ENCODE peak calls at places on chromosomes 7 and 10, in four cellular contexts. A, N, L and T are unnamed samples.

GRCh38 chr7:16847381-16847860 is 34.4 kb downstream of the AGR3 start:
- DNase-seq in L (no peak), N (peak; percentile 72), A (peak; percentile 74), T (no peak)

GRCh38 chr10:110502851-110503301 is 5.2 kb downstream of the DUSP5 start:
- DNase-seq in L (peak; percentile 78), N (no peak), A (no peak), T (no peak)

GRCh38 chr7:31772211-31772610 is 85.2 kb downstream of the PPP1R17 start:
- DNase-seq in N (no peak), L (no peak), A (no peak), T (no peak)

GRCh38 chr10:74083304-74083703 is 67.3 kb downstream of the AP3M1 start:
- DNase-seq in A (no peak), L (no peak), N (no peak), T (no peak)

GRCh38 chr7:16982640-16983103 is 100.9 kb upstream of the AGR3 start:
- DNase-seq in N (peak; percentile 52), L (no peak), A (no peak), T (no peak)

GRCh38 chr10:99869581-99869980 is 87.1 kb downstream of the ABCC2 start:
- DNase-seq in L (no peak), A (no peak), N (no peak), T (no peak)

GRCh38 chr7:138077809-138078208 is 1.6 kb downstream of the AKR1D1 start:
- DNase-seq in L (peak; percentile 70), N (no peak), A (no peak), T (no peak)

GRCh38 chr10:60142736-60143135 is 236.4 kb upstream of the CCDC6 start:
- DNase-seq in A (no peak), L (no peak), N (no peak), T (no peak)

GRCh38 chr7:39313958-39314357 is 252.2 kb upstream of the YAE1 start:
- DNase-seq in A (no peak), L (peak; percentile 48), N (no peak), T (no peak)

GRCh38 chr7:32591938-32592337 is 96.6 kb downstream of the AVL9 start:
- DNase-seq in L (no peak), A (no peak), N (no peak), T (no peak)

GRCh38 chr7:2921748-2922147 is 77.6 kb upstream of the GNA12 start:
- DNase-seq in A (peak; percentile 25), L (no peak), N (no peak), T (peak; percentile 33)

GRCh38 chr10:115649217-115649616 is 556.1 kb downstream of the ATRNL1 start:
- DNase-seq in L (no peak), A (no peak), N (no peak), T (no peak)

GRCh38 chr10:6396652-6397051 is 183.4 kb downstream of the PRKCQ start:
- DNase-seq in N (no peak), A (no peak), L (no peak), T (no peak)

GRCh38 chr7:104137971-104138370 is 69.8 kb downstream of the ORC5 start:
- DNase-seq in L (no peak), N (no peak), A (no peak), T (no peak)

GRCh38 chr10:43599333-43599732 is 6.9 kb upstream of the ZNF485 start:
- DNase-seq in L (no peak), A (no peak), N (no peak), T (no peak)

GRCh38 chr7:101179117-101179779 is 845 bp downstream of the NAT16 start:
- DNase-seq in N (no peak), A (no peak), L (no peak), T (no peak)

GRCh38 chr7:1940402-1940786 is 270.3 kb downstream of the ELFN1 start:
- DNase-seq in N (peak; percentile 51), A (no peak), L (no peak), T (no peak)

GRCh38 chr7:22173884-22174573 is 182.9 kb downstream of the RAPGEF5 start:
- DNase-seq in A (no peak), L (no peak), N (peak; percentile 42), T (no peak)

GRCh38 chr7:55074008-55074499 is 55.2 kb downstream of the EGFR start:
- DNase-seq in N (peak; percentile 93), L (no peak), A (peak; percentile 93), T (no peak)

GRCh38 chr7:92815412-92815811 is 21.0 kb downstream of the CDK6 start:
- DNase-seq in N (no peak), A (no peak), L (no peak), T (no peak)

GRCh38 chr10:63829020-63829419 is 307.8 kb downstream of the REEP3 start:
- DNase-seq in N (no peak), A (no peak), L (no peak), T (no peak)

GRCh38 chr10:132575320-132576201 is 38.0 kb downstream of the INPP5A start:
- DNase-seq in A (no peak), N (peak; percentile 68), L (peak; percentile 70), T (no peak)

GRCh38 chr7:4862156-4862555 is 326 bp upstream of the PAPOLB start:
- DNase-seq in L (no peak), A (no peak), N (no peak), T (no peak)

GRCh38 chr7:36758879-36759278 is 34.6 kb upstream of the AOAH start:
- DNase-seq in L (no peak), A (no peak), N (no peak), T (no peak)

GRCh38 chr7:98467570-98468312 is 66.9 kb upstream of the BAIAP2L1 start:
- DNase-seq in A (no peak), N (no peak), L (no peak), T (no peak)

GRCh38 chr7:134547738-134548054 is 1.2 kb upstream of the AKR1B15 start:
- DNase-seq in L (peak; percentile 67), N (peak; percentile 68), A (peak; percentile 97), T (peak; percentile 62)

GRCh38 chr10:77837248-77837924 is 89.2 kb downstream of the DLG5 start:
- DNase-seq in N (no peak), A (no peak), L (no peak), T (peak; percentile 44)

GRCh38 chr7:47610506-47611044 is 28.7 kb upstream of the TNS3 start:
- DNase-seq in N (no peak), L (peak; percentile 55), A (peak; percentile 18), T (no peak)

GRCh38 chr10:88521806-88522205 is 61.3 kb downstream of the RNLS start:
- DNase-seq in L (no peak), A (no peak), N (no peak), T (no peak)

GRCh38 chr10:100291356-100291755 is 4.9 kb upstream of the BLOC1S2 start:
- DNase-seq in N (no peak), A (no peak), L (no peak), T (no peak)

GRCh38 chr10:110803830-110804338 is 67.8 kb upstream of the PDCD4 start:
- DNase-seq in N (peak; percentile 40), L (no peak), A (peak; percentile 49), T (peak; percentile 50)

GRCh38 chr10:57830877-57831535 is 436.7 kb downstream of the IPMK start:
- DNase-seq in N (no peak), L (no peak), A (no peak), T (no peak)

GRCh38 chr7:94297397-94297838 is 97.3 kb upstream of the COL1A2 start:
- DNase-seq in A (no peak), N (no peak), L (no peak), T (no peak)

GRCh38 chr10:29714096-29714874 is 79.5 kb upstream of the SVIL start:
- DNase-seq in L (no peak), A (peak; percentile 63), N (no peak), T (no peak)

GRCh38 chr10:132294561-132295320 is 13.0 kb downstream of the STK32C start:
- DNase-seq in L (peak; percentile 28), A (no peak), N (no peak), T (peak; percentile 56)

GRCh38 chr10:3774814-3775670 is 10.0 kb downstream of the KLF6 start:
- DNase-seq in L (no peak), A (no peak), N (peak; percentile 58), T (no peak)

GRCh38 chr7:26704036-26704435 is 160.4 kb downstream of the SKAP2 start:
- DNase-seq in A (no peak), N (no peak), L (no peak), T (no peak)

GRCh38 chr10:28676297-28676967 is 889 bp upstream of the BAMBI start:
- DNase-seq in N (no peak), L (no peak), A (no peak), T (peak; percentile 44)
- TF ChIP-seq CTCF in N (no peak), L (no peak), A (no peak), T (no peak)

GRCh38 chr7:132577206-132578049 is 1.2 kb upstream of the PLXNA4 start:
- DNase-seq in A (peak; percentile 26), N (peak; percentile 9), L (peak; percentile 55), T (peak; percentile 61)
- TF ChIP-seq CTCF in A (no peak), N (no peak), L (no peak), T (peak; percentile 25)

DNA sequence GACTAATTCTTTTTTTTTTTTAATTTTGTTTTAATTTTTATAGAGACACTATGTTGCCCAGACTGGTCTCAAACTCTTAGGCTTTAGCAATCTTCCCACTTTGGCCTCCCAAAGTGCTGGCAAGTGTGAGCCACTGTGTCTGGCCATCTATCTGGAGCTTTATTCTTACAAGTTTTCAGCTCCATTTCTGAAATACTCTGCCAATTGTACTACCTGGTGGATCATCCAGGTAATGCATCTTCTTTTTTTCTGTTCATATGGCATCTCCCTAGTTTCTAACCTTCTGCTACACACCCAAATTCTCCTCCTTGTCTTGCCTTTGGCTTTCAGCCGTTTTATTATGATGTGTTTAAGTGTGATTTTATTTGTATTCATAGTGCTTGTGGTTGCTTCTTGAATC is 40.2 kb downstream of the ZNF365 start:
- DNase-seq in L (no peak), A (no peak), N (no peak), T (no peak)
- TF ChIP-seq CTCF in L (no peak), A (no peak), N (peak; percentile 31), T (peak; percentile 46)

GRCh38 chr10:2619472-2619871 is 447.9 kb upstream of the PFKP start:
- DNase-seq in N (peak; percentile 10), L (no peak), A (peak; percentile 17), T (peak; percentile 41)
- TF ChIP-seq CTCF in N (no peak), L (no peak), A (peak; percentile 34), T (peak; percentile 38)

GRCh38 chr7:513521-514166 is 6.0 kb downstream of the PDGFA start:
- DNase-seq in N (no peak), L (no peak), A (no peak), T (no peak)
- TF ChIP-seq CTCF in N (no peak), L (no peak), A (no peak), T (no peak)